ENCODE peak calls at places on chromosomes 16 and 17, in four cellular contexts. One of them, this sample, is unnamed.

GRCh38 chr17:58525239-58525638 is 10.8 kb upstream of the MTMR4 start:
- DNase-seq in MM.1S: no peak
- DNase-seq in breast epithelium: peak; percentile 78
- DNase-seq in brain microvascular endothelial cell: peak; percentile 70
- DNase-seq in this sample: no peak

GRCh38 chr17:57445772-57446472 is 189.6 kb downstream of the MSI2 start:
- DNase-seq in MM.1S: no peak
- DNase-seq in breast epithelium: no peak
- DNase-seq in brain microvascular endothelial cell: no peak
- DNase-seq in this sample: no peak

GRCh38 chr17:72205357-72205756 is 84.5 kb downstream of the SOX9 start:
- DNase-seq in MM.1S: no peak
- DNase-seq in breast epithelium: no peak
- DNase-seq in brain microvascular endothelial cell: no peak
- DNase-seq in this sample: no peak

GRCh38 chr17:6245301-6245810 is 175.2 kb downstream of the WSCD1 start:
- DNase-seq in MM.1S: no peak
- DNase-seq in breast epithelium: no peak
- DNase-seq in brain microvascular endothelial cell: no peak
- DNase-seq in this sample: no peak

GRCh38 chr17:57916925-57917858 is 38.0 kb downstream of the CUEDC1 start:
- DNase-seq in MM.1S: peak; percentile 53
- DNase-seq in breast epithelium: no peak
- DNase-seq in brain microvascular endothelial cell: no peak
- DNase-seq in this sample: no peak

GRCh38 chr17:70929226-70929625 is 759.9 kb downstream of the KCNJ2 start:
- DNase-seq in MM.1S: no peak
- DNase-seq in breast epithelium: no peak
- DNase-seq in brain microvascular endothelial cell: no peak
- DNase-seq in this sample: no peak

GRCh38 chr17:19366637-19366972 is 4.1 kb upstream of the B9D1 start:
- DNase-seq in MM.1S: no peak
- DNase-seq in breast epithelium: no peak
- DNase-seq in brain microvascular endothelial cell: no peak
- DNase-seq in this sample: no peak

GRCh38 chr17:27542841-27543463 is 86.7 kb downstream of the KSR1 start:
- DNase-seq in MM.1S: no peak
- DNase-seq in breast epithelium: no peak
- DNase-seq in brain microvascular endothelial cell: no peak
- DNase-seq in this sample: no peak

GRCh38 chr17:40065041-40065770 is 2.4 kb downstream of the THRA start:
- DNase-seq in MM.1S: no peak
- DNase-seq in breast epithelium: no peak
- DNase-seq in brain microvascular endothelial cell: peak; percentile 33
- DNase-seq in this sample: no peak

GRCh38 chr17:4276514-4276913 is 12.7 kb upstream of the ANKFY1 start:
- DNase-seq in MM.1S: no peak
- DNase-seq in breast epithelium: no peak
- DNase-seq in brain microvascular endothelial cell: no peak
- DNase-seq in this sample: no peak

GRCh38 chr17:48462946-48463345 is 32.9 kb upstream of the SKAP1 start:
- DNase-seq in MM.1S: peak; percentile 57
- DNase-seq in breast epithelium: no peak
- DNase-seq in brain microvascular endothelial cell: no peak
- DNase-seq in this sample: no peak

GRCh38 chr17:69870091-69870530 is 204.9 kb upstream of the KCNJ16 start:
- DNase-seq in MM.1S: no peak
- DNase-seq in breast epithelium: no peak
- DNase-seq in brain microvascular endothelial cell: peak; percentile 42
- DNase-seq in this sample: no peak

GRCh38 chr16:85334718-85335583 is 222.7 kb upstream of the CIBAR2 start:
- DNase-seq in MM.1S: no peak
- DNase-seq in breast epithelium: no peak
- DNase-seq in brain microvascular endothelial cell: no peak
- DNase-seq in this sample: no peak

GRCh38 chr16:11405331-11406176 is 60.3 kb downstream of the RMI2 start:
- DNase-seq in MM.1S: peak; percentile 61
- DNase-seq in breast epithelium: no peak
- DNase-seq in brain microvascular endothelial cell: peak; percentile 22
- DNase-seq in this sample: no peak

GRCh38 chr17:79561486-79562116 is 49.2 kb downstream of the RBFOX3 start:
- DNase-seq in MM.1S: no peak
- DNase-seq in breast epithelium: no peak
- DNase-seq in brain microvascular endothelial cell: no peak
- DNase-seq in this sample: no peak

GRCh38 chr16:85716680-85717038 is 27.9 kb upstream of the GINS2 start:
- DNase-seq in MM.1S: no peak
- DNase-seq in breast epithelium: peak; percentile 81
- DNase-seq in brain microvascular endothelial cell: no peak
- DNase-seq in this sample: no peak

GRCh38 chr17:59093702-59094231 is 12.9 kb downstream of the TRIM37 start:
- DNase-seq in MM.1S: no peak
- DNase-seq in breast epithelium: no peak
- DNase-seq in brain microvascular endothelial cell: peak; percentile 99
- DNase-seq in this sample: no peak

GRCh38 chr17:38510424-38511125 is 82.3 kb downstream of the ARHGAP23 start:
- DNase-seq in MM.1S: no peak
- DNase-seq in breast epithelium: no peak
- DNase-seq in brain microvascular endothelial cell: no peak
- DNase-seq in this sample: no peak

GRCh38 chr17:14205992-14206461 is 30.6 kb downstream of the CDRT15 start:
- DNase-seq in MM.1S: no peak
- DNase-seq in breast epithelium: peak; percentile 96
- DNase-seq in brain microvascular endothelial cell: no peak
- DNase-seq in this sample: peak; percentile 94

GRCh38 chr17:29005936-29006438 is at the start of gene SEZ6:
- DNase-seq in MM.1S: peak; percentile 68
- DNase-seq in breast epithelium: peak; percentile 20
- DNase-seq in brain microvascular endothelial cell: peak; percentile 43
- DNase-seq in this sample: no peak

GRCh38 chr17:61528171-61528570 is 62.8 kb downstream of the NACA2 start:
- DNase-seq in MM.1S: no peak
- DNase-seq in breast epithelium: no peak
- DNase-seq in brain microvascular endothelial cell: no peak
- DNase-seq in this sample: no peak

GRCh38 chr16:68731569-68732067 is 5.5 kb upstream of the CDH1 start:
- DNase-seq in MM.1S: no peak
- DNase-seq in breast epithelium: no peak
- DNase-seq in brain microvascular endothelial cell: no peak
- DNase-seq in this sample: no peak

GRCh38 chr16:76676356-76676755 is 399.2 kb downstream of the CNTNAP4 start:
- DNase-seq in MM.1S: no peak
- DNase-seq in breast epithelium: peak; percentile 59
- DNase-seq in brain microvascular endothelial cell: no peak
- DNase-seq in this sample: peak; percentile 19

GRCh38 chr16:27448531-27449433 is 46.8 kb downstream of the IL21R start:
- DNase-seq in MM.1S: no peak
- DNase-seq in breast epithelium: no peak
- DNase-seq in brain microvascular endothelial cell: no peak
- DNase-seq in this sample: no peak

GRCh38 chr16:31452631-31453106 is 6.6 kb upstream of the ARMC5 start:
- DNase-seq in MM.1S: no peak
- DNase-seq in breast epithelium: no peak
- DNase-seq in brain microvascular endothelial cell: peak; percentile 87
- DNase-seq in this sample: no peak

GRCh38 chr16:27313422-27314160 is at the start of gene IL4R:
- DNase-seq in MM.1S: peak; percentile 31
- DNase-seq in breast epithelium: peak; percentile 81
- DNase-seq in brain microvascular endothelial cell: peak; percentile 80
- DNase-seq in this sample: peak; percentile 46

GRCh38 chr17:40415390-40415789 is 2.3 kb downstream of the TOP2A start:
- DNase-seq in MM.1S: peak; percentile 59
- DNase-seq in breast epithelium: no peak
- DNase-seq in brain microvascular endothelial cell: peak; percentile 7
- DNase-seq in this sample: no peak

GRCh38 chr17:17041018-17041521 is 1.2 kb upstream of the MPRIP start:
- DNase-seq in MM.1S: no peak
- DNase-seq in breast epithelium: no peak
- DNase-seq in brain microvascular endothelial cell: peak; percentile 47
- DNase-seq in this sample: no peak

GRCh38 chr16:88759976-88760350 is 25.1 kb downstream of the PIEZO1 start:
- DNase-seq in MM.1S: no peak
- DNase-seq in breast epithelium: no peak
- DNase-seq in brain microvascular endothelial cell: no peak
- DNase-seq in this sample: no peak

GRCh38 chr16:88758944-88759244 is 26.1 kb downstream of the PIEZO1 start:
- DNase-seq in MM.1S: no peak
- DNase-seq in breast epithelium: no peak
- DNase-seq in brain microvascular endothelial cell: no peak
- DNase-seq in this sample: no peak

GRCh38 chr16:88758227-88758943 is 26.6 kb downstream of the PIEZO1 start:
- DNase-seq in MM.1S: no peak
- DNase-seq in breast epithelium: no peak
- DNase-seq in brain microvascular endothelial cell: no peak
- DNase-seq in this sample: no peak

GRCh38 chr16:88760424-88761142 is 24.4 kb downstream of the PIEZO1 start:
- DNase-seq in MM.1S: no peak
- DNase-seq in breast epithelium: no peak
- DNase-seq in brain microvascular endothelial cell: no peak
- DNase-seq in this sample: peak; percentile 96

DNA sequence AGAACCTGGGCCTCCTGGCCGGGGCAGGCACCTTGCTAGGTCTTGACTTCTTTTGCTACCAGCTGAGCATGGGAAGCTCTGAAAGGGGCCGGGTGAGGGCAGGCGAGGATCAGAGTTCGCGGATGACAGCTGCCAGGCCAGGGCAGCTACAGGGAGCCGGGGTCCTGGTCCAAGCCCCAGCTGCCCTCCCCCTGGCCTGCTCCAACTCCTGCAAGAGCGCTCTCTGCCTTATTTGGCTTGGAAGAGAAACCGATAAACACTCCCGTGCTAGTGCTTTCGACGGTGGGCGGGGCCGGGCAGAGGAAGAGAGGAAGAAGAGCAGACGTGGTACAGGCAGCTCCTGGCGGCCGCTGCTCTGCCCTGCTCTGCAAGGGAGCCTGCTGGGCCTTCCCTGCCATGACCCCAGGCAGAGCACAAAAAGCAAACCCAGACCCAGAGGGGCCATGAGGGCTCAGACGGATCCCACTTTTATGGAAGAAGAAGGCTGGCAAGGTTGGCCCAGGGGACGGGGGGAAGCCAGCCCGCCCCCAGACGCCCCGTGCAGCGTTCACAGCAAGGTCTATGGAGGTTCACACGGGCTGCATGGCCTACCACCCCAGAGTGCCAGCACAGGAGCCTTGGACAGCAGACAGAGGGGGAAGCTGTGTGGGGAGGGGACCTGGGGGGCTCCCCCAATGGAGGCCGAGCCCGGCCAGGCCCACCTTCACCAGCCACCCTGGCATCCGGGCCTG is 25.6 kb downstream of the PIEZO1 start:
- DNase-seq in MM.1S: no peak
- DNase-seq in breast epithelium: no peak
- DNase-seq in brain microvascular endothelial cell: no peak
- DNase-seq in this sample: peak; percentile 87
- TF ChIP-seq CTCF in MM.1S: no peak
- TF ChIP-seq CTCF in breast epithelium: no peak
- TF ChIP-seq CTCF in brain microvascular endothelial cell: no peak
- TF ChIP-seq CTCF in this sample: peak; percentile 31

DNA sequence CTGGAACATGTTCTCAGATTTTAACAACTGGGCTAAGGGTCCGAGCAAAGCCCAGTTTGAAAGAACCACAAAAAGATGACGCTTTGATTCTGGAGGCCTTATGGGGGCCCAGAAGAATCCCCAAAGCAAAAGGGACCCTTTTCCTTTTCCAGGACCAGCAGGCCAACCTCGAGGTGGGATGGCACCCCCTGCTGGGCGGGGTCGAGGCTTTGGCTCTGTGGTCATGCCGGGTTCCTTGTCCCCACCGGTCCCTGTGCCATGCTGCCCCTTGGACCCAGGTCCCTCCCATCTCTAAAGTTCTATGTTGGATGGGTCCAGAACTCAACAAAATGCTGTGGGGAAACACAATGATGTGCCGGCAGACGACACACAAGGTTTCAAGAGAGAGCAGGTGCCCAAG is 30.9 kb downstream of the TMEM204 start:
- DNase-seq in MM.1S: no peak
- DNase-seq in breast epithelium: no peak
- DNase-seq in brain microvascular endothelial cell: no peak
- DNase-seq in this sample: no peak
- TF ChIP-seq CTCF in MM.1S: peak; percentile 9
- TF ChIP-seq CTCF in breast epithelium: no peak
- TF ChIP-seq CTCF in brain microvascular endothelial cell: peak; percentile 48
- TF ChIP-seq CTCF in this sample: no peak

GRCh38 chr16:318628-319027 is 33.9 kb downstream of the AXIN1 start:
- DNase-seq in MM.1S: no peak
- DNase-seq in breast epithelium: no peak
- DNase-seq in brain microvascular endothelial cell: no peak
- DNase-seq in this sample: no peak
- TF ChIP-seq CTCF in MM.1S: no peak
- TF ChIP-seq CTCF in breast epithelium: no peak
- TF ChIP-seq CTCF in brain microvascular endothelial cell: peak; percentile 42
- TF ChIP-seq CTCF in this sample: peak; percentile 21

GRCh38 chr17:7445011-7445927 is at the start of gene CHRNB1:
- DNase-seq in MM.1S: no peak
- DNase-seq in breast epithelium: peak; percentile 59
- DNase-seq in brain microvascular endothelial cell: no peak
- DNase-seq in this sample: no peak
- TF ChIP-seq CTCF in MM.1S: no peak
- TF ChIP-seq CTCF in breast epithelium: no peak
- TF ChIP-seq CTCF in brain microvascular endothelial cell: peak; percentile 12
- TF ChIP-seq CTCF in this sample: no peak

GRCh38 chr16:75224281-75224680 is 5.5 kb downstream of the CTRB1 start:
- DNase-seq in MM.1S: no peak
- DNase-seq in breast epithelium: no peak
- DNase-seq in brain microvascular endothelial cell: no peak
- DNase-seq in this sample: no peak
- TF ChIP-seq CTCF in MM.1S: no peak
- TF ChIP-seq CTCF in breast epithelium: no peak
- TF ChIP-seq CTCF in brain microvascular endothelial cell: no peak
- TF ChIP-seq CTCF in this sample: no peak

DNA sequence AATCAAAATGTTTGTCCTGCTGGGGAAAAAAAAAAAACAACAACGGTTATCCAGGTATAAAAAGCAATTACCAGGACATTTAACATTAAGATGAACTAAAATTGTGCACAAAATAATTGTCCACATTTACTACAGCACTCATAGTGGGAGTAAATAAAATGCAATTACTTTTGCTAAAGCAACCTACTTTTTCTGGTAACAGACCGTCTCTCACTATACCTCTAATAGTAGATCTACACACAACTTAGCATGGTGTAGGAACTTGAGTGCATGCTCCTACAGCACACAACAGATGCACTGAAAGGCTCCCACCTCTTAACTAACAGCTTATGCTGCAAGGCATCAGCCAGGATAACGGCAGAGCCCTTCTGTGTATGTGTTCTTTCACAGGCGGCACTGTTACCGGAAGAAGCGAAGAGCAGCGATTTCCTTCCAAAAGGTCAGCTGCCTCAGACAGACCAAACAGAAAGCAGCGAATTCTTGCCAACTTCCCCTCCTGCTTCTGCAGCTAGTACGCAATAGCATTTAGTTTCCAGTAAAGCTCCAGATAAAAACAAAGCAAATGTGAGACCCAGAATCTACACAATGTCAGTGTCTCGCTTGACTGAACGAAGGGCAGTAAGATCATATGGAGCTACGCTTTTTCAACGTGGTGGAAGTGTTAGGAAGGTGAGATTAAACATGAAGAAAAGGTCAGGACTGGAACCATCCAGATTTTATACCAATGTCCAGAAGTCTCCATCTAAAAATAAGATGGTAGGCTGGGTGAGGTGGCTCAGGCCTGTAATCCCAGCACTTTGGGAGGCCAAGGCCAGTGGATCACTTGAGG is 27.6 kb downstream of the STAT5B start:
- DNase-seq in MM.1S: peak; percentile 92
- DNase-seq in breast epithelium: peak; percentile 79
- DNase-seq in brain microvascular endothelial cell: peak; percentile 87
- DNase-seq in this sample: peak; percentile 38
- TF ChIP-seq CTCF in MM.1S: no peak
- TF ChIP-seq CTCF in breast epithelium: no peak
- TF ChIP-seq CTCF in brain microvascular endothelial cell: peak; percentile 16
- TF ChIP-seq CTCF in this sample: no peak

This sample was measured in LNCaP clone FGC.